ENCODE peak calls at places on chromosomes 6 and 20, in five cellular contexts. J is A549, B is NCI-H1417 treated with DMSO at 0.1 percent for 48 hours, D is M059J, P is endothelial cell of umbilical vein. L is an unnamed sample.

GRCh38 chr6:120514544-120514943 is 819.7 kb downstream of the TBC1D32 start:
- DNase-seq in J (no peak), B (no peak), D (no peak), P (no peak), L (no peak)

GRCh38 chr6:2542858-2543218 is 207.9 kb downstream of the MYLK4 start:
- DNase-seq in J (no peak), B (no peak), D (peak; percentile 85), P (no peak), L (no peak)

GRCh38 chr6:158382491-158382890 is 70.2 kb downstream of the TULP4 start:
- DNase-seq in J (no peak), B (no peak), D (no peak), P (no peak), L (no peak)

GRCh38 chr20:63095718-63096654 is 89.2 kb upstream of the BHLHE23 start:
- DNase-seq in J (no peak), B (no peak), D (no peak), P (no peak), L (no peak)

GRCh38 chr6:55210952-55211351 is 36.6 kb downstream of the HCRTR2 start:
- DNase-seq in J (no peak), B (no peak), D (no peak), P (no peak), L (no peak)

GRCh38 chr6:2450546-2450945 is 205.1 kb upstream of the GMDS start:
- DNase-seq in J (no peak), B (peak; percentile 46), D (peak; percentile 36), P (no peak), L (peak; percentile 50)

GRCh38 chr6:77561768-77562314 is 91.0 kb upstream of the MEI4 start:
- DNase-seq in J (no peak), B (no peak), D (no peak), P (peak; percentile 54), L (no peak)

GRCh38 chr6:25278557-25278913 is 639 bp upstream of the CARMIL1 start:
- DNase-seq in J (no peak), B (no peak), D (peak; percentile 66), P (no peak), L (no peak)

GRCh38 chr6:158220786-158221442 is 52.8 kb downstream of the GTF2H5 start:
- DNase-seq in J (peak; percentile 51), B (no peak), D (peak; percentile 77), P (peak; percentile 78), L (peak; percentile 54)

GRCh38 chr20:46401478-46401860 is 4.9 kb downstream of the ELMO2 start:
- DNase-seq in J (no peak), B (no peak), D (no peak), P (no peak), L (no peak)

GRCh38 chr6:33014841-33015634 is 5.6 kb upstream of the HLA-DOA start:
- DNase-seq in J (peak; percentile 47), B (peak; percentile 53), D (peak; percentile 81), P (peak; percentile 85), L (peak; percentile 19)

GRCh38 chr6:135782517-135782916 is 69.0 kb upstream of the PDE7B start:
- DNase-seq in J (no peak), B (no peak), D (peak; percentile 5), P (no peak), L (no peak)

GRCh38 chr6:160520043-160520904 is 143.8 kb downstream of the LPA start:
- DNase-seq in J (peak; percentile 61), B (peak; percentile 42), D (peak; percentile 65), P (peak; percentile 25), L (peak; percentile 12)

GRCh38 chr6:32192608-32193039 is at the start of gene GPSM3:
- DNase-seq in J (no peak), B (no peak), D (peak; percentile 51), P (peak; percentile 57), L (no peak)

GRCh38 chr6:3226422-3227362 is 761 bp downstream of the TUBB2B start:
- DNase-seq in J (no peak), B (no peak), D (peak; percentile 77), P (no peak), L (no peak)

GRCh38 chr6:6717953-6718352 is 129.4 kb downstream of the LY86 start:
- DNase-seq in J (no peak), B (no peak), D (peak; percentile 20), P (peak; percentile 74), L (no peak)

GRCh38 chr6:107832146-107833056 is 8.3 kb upstream of the SCML4 start:
- DNase-seq in J (no peak), B (no peak), D (no peak), P (no peak), L (no peak)

GRCh38 chr6:24779416-24779815 is 4.7 kb downstream of the GMNN start:
- DNase-seq in J (no peak), B (no peak), D (no peak), P (peak; percentile 18), L (no peak)

GRCh38 chr20:53598140-53599038 is 4.8 kb upstream of the ZNF217 start:
- DNase-seq in J (no peak), B (no peak), D (no peak), P (no peak), L (no peak)